ENCODE peak calls at places on chromosomes 12 and 14, in six cellular contexts. P is mucosa of descending colon, K is A549, W is cardiac muscle cell, D is SK-N-SH, X is astrocyte. J is an unnamed sample. For H3K4me1, the result is how much of the 10 kb centered on the place peaks cover.

GRCh38 chr12:50934371-50934851 is 17.9 kb upstream of the HIGD1C start:
- DNase-seq in X (no peak), K (no peak), D (no peak), P (no peak), W (no peak), J (no peak)

GRCh38 chr12:56487448-56488040 is 417 bp downstream of the GLS2 start:
- DNase-seq in D (no peak), P (peak), K (no peak), X (no peak), W (peak), J (peak)

GRCh38 chr12:29782285-29782820 is 1.4 kb downstream of the TMTC1 start:
- DNase-seq in K (no peak), D (no peak), W (peak), X (peak), P (no peak), J (no peak)

GRCh38 chr14:92622311-92622710 is 108.7 kb downstream of the RIN3 start:
- DNase-seq in W (no peak), P (no peak), D (no peak), X (no peak), K (no peak), J (no peak)

GRCh38 chr14:76500011-76500410 is 124.1 kb downstream of the ESRRB start:
- DNase-seq in K (no peak), X (peak), P (no peak), D (no peak), W (no peak), J (no peak)

GRCh38 chr12:98418357-98419075 is 96.9 kb upstream of the TMPO start:
- DNase-seq in X (peak), P (peak), K (peak), W (peak), D (peak), J (peak)

GRCh38 chr14:68716698-68717097 is 76.2 kb downstream of the ZFP36L1 start:
- DNase-seq in P (peak), W (no peak), D (no peak), X (no peak), K (no peak), J (no peak)

GRCh38 chr12:69846976-69847375 is 21.9 kb downstream of the MYRFL start:
- DNase-seq in X (no peak), K (no peak), D (no peak), W (no peak), P (no peak), J (no peak)

GRCh38 chr12:29517265-29517664 is 19.8 kb upstream of the OVCH1 start:
- DNase-seq in X (no peak), K (no peak), D (no peak), W (no peak), P (peak), J (no peak)

GRCh38 chr12:30828686-30829085 is 73.9 kb upstream of the CAPRIN2 start:
- DNase-seq in K (no peak), X (peak), P (no peak), D (no peak), W (no peak), J (no peak)

GRCh38 chr12:115623275-115623674 is 654.2 kb downstream of the MED13L start:
- DNase-seq in W (no peak), P (no peak), X (no peak), K (no peak), D (no peak), J (no peak)

GRCh38 chr12:132150780-132151144 is 6.5 kb downstream of the NOC4L start:
- DNase-seq in W (no peak), D (no peak), K (no peak), P (no peak), X (no peak), J (no peak)

GRCh38 chr12:124554429-124555029 is 12.9 kb downstream of the NCOR2 start:
- DNase-seq in X (no peak), P (no peak), D (no peak), K (no peak), W (no peak), J (no peak)

GRCh38 chr14:102088012-102088792 is 1.4 kb upstream of the HSP90AA1 start:
- DNase-seq in K (no peak), X (no peak), W (no peak), D (no peak), P (peak), J (peak)

GRCh38 chr12:63844391-63845341 is at the start of gene SRGAP1:
- DNase-seq in K (no peak), P (peak), X (peak), W (peak), D (peak), J (peak)

GRCh38 chr12:63917864-63918742 is 73.6 kb downstream of the SRGAP1 start:
- DNase-seq in D (no peak), P (peak), W (no peak), X (peak), K (peak), J (peak)

GRCh38 chr12:128644664-128645296 is 179.0 kb downstream of the SLC15A4 start:
- DNase-seq in W (peak), K (peak), P (peak), X (no peak), D (peak), J (peak)

GRCh38 chr14:59225281-59225680 is 36.8 kb downstream of the DAAM1 start:
- DNase-seq in X (no peak), K (no peak), W (no peak), D (no peak), P (no peak), J (no peak)

GRCh38 chr12:71799105-71799504 is 40.5 kb upstream of the TBC1D15 start:
- DNase-seq in W (peak), X (no peak), D (no peak), P (no peak), K (no peak), J (no peak)

GRCh38 chr14:89013698-89014569 is 189.5 kb downstream of the TTC8 start:
- DNase-seq in D (no peak), X (no peak), P (no peak), W (no peak), K (no peak), J (no peak)

GRCh38 chr14:106459971-106460730 is 933.8 kb downstream of the TMEM121 start:
- DNase-seq in D (no peak), P (no peak), K (peak), W (no peak), X (no peak), J (no peak)

GRCh38 chr12:25058619-25059018 is 109.7 kb upstream of the BCAT1 start:
- DNase-seq in X (no peak), P (no peak), K (no peak), W (no peak), D (no peak), J (no peak)

GRCh38 chr12:50718760-50719159 is 45.1 kb upstream of the ATF1 start:
- DNase-seq in W (no peak), X (no peak), D (no peak), P (no peak), K (no peak), J (no peak)

GRCh38 chr14:22534547-22534946 is 54.5 kb downstream of the DAD1 start:
- DNase-seq in K (no peak), P (no peak), D (no peak), W (no peak), X (no peak), J (no peak)

GRCh38 chr12:45914090-45914489 is 76.3 kb downstream of the SCAF11 start:
- DNase-seq in W (no peak), K (no peak), P (no peak), X (peak), D (no peak), J (no peak)

GRCh38 chr14:32896979-32897723 is 41.5 kb upstream of the NPAS3 start:
- DNase-seq in K (no peak), X (peak), D (no peak), P (no peak), W (no peak), J (no peak)

GRCh38 chr12:1107669-1108068 is 116.6 kb downstream of the ERC1 start:
- DNase-seq in D (no peak), X (no peak), W (no peak), P (no peak), K (no peak), J (no peak)

GRCh38 chr12:29732211-29732992 is 51.3 kb downstream of the TMTC1 start:
- DNase-seq in P (no peak), D (peak), X (peak), W (no peak), K (no peak), J (no peak)

GRCh38 chr14:104724407-104724980 is 465 bp downstream of the ADSS1 start:
- DNase-seq in D (peak), P (peak), X (no peak), K (peak), W (peak), J (peak)

GRCh38 chr12:94074970-94075695 is 73.2 kb upstream of the PLXNC1 start:
- DNase-seq in K (peak), X (peak), D (peak), P (peak), W (peak), J (peak)

GRCh38 chr12:124505001-124505818 is 62.2 kb downstream of the NCOR2 start:
- DNase-seq in D (no peak), X (no peak), W (no peak), K (no peak), P (no peak), J (no peak)

GRCh38 chr12:14948672-14949071 is 10.3 kb upstream of the ERP27 start:
- DNase-seq in W (peak), K (no peak), D (no peak), X (peak), P (peak), J (peak)
- H3K4me1 ChIP-seq in W (under half), K (under half), D (under half), X (under half), P (under half), J (under half)

DNA sequence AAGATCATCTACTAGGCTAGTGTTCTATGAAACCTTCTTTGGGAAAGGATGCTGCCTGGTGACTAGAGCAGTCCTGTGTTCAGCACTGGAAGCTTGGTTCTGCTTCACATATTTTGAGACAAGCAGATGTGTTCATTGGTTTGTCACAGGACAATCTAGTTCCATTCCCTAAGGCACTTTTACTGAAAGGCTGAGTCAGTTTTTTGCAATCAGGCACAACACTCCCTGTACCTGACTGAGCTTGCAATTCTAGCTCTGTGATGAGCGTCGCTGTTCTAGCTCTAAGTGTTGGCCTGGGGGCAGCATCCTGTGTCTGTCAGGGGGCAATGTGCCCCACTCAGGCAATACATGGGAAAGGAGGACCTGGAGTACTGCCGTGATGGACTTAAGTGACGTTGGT is 144.4 kb downstream of the CAND1 start:
- DNase-seq in K (no peak), X (no peak), W (no peak), P (no peak), D (peak), J (no peak)
- TF ChIP-seq CTCF in K (no peak), X (no peak), W (no peak), P (no peak), D (no peak), J (no peak)

DNA sequence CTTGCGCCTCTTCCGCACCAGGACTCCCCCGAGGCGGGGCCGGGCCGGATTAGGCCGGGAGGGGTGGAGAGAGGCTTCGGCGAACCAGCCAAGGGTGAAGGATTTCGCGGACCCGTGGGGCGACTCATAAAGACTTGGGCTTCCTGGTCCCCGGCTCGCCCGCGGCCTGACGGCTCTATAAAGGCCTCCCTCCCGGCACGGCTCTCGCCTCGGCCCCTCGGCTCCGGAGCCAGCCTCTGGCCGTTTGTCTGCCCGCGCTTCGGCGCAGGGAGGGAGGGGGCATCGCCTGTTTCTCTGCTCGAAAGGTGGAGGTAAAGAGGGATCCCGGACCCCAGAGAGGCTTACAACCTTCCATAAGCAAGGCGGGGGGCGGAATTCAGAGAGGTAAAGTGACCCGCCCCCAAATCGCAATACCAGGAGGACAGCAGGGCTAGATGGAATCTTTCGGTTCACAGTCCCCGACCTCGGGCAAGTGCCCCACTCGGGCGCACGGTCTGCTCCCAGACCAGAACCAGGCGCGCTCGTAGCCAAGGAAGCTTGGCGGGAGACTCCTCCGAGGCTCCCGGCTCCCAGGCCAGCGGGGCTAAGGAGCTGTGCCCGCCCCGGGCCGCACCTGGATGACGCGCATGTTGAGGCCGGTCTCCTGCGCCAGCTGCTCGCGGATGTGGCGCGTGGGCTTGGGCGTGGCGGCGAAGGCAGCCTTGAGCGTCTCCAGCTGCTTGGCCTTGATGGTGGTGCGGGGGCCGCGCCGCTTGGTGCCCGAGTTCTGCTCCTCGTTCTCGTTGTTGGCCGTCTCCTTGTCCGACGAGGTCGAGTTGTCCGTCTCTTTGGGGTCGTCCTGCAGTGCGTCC is 3.9 kb downstream of the LHX5 start:
- DNase-seq in D (peak), W (peak), X (no peak), P (no peak), K (no peak), J (no peak)
- H3K4me1 ChIP-seq in D (under half), W (under half), X (under half), P (under half), K (under half), J (under half)

GRCh38 chr12:43733687-43734086 is 24.9 kb downstream of the PUS7L start:
- DNase-seq in K (no peak), X (no peak), P (no peak), D (no peak), W (no peak), J (no peak)
- TF ChIP-seq CTCF in K (no peak), X (no peak), P (no peak), D (peak), W (peak), J (no peak)